ENCODE peak calls at places on chromosomes 7 and 10, in four cellular contexts. F is hepatocyte, Y is H9, S is breast epithelium. I is an unnamed sample. For H3K27me3, the result is how much of the 10 kb centered on the place peaks cover.

GRCh38 chr10:13961096-13961495 is 369.6 kb downstream of the FRMD4A start:
- DNase-seq in F (no peak), S (no peak), Y (no peak), I (no peak)

GRCh38 chr7:135441791-135442190 is 68.1 kb downstream of the CNOT4 start:
- DNase-seq in Y (no peak), S (no peak), F (peak), I (no peak)

GRCh38 chr7:32588657-32589056 is 93.4 kb downstream of the AVL9 start:
- DNase-seq in S (no peak), Y (no peak), F (peak), I (no peak)

GRCh38 chr7:19080076-19080475 is 37.4 kb downstream of the TWIST1 start:
- DNase-seq in S (no peak), Y (no peak), F (no peak), I (no peak)

GRCh38 chr7:27031289-27032172 is 64.3 kb downstream of the HOXA1 start:
- DNase-seq in F (no peak), S (no peak), Y (no peak), I (no peak)

GRCh38 chr7:110442386-110442837 is 648.5 kb upstream of the LRRN3 start:
- DNase-seq in S (no peak), F (peak), Y (peak), I (no peak)

GRCh38 chr7:78472519-78472918 is 673.9 kb downstream of the PHTF2 start:
- DNase-seq in F (no peak), S (no peak), Y (no peak), I (no peak)

GRCh38 chr7:53383131-53383530 is 347.7 kb downstream of the POM121L12 start:
- DNase-seq in Y (no peak), F (no peak), S (no peak), I (no peak)

GRCh38 chr10:4407783-4408182 is 418.2 kb upstream of the AKR1E2 start:
- DNase-seq in S (no peak), F (no peak), Y (no peak), I (no peak)

GRCh38 chr10:23780331-23780730 is 341.5 kb downstream of the OTUD1 start:
- DNase-seq in S (no peak), Y (no peak), F (no peak), I (no peak)

GRCh38 chr10:43038783-43039628 is 37.9 kb upstream of the RET start:
- DNase-seq in F (no peak), Y (peak), S (no peak), I (no peak)

GRCh38 chr7:7911339-7911738 is 57.3 kb upstream of the GLCCI1 start:
- DNase-seq in Y (no peak), F (peak), S (no peak), I (no peak)

GRCh38 chr7:7100432-7100849 is 81.9 kb upstream of the C1GALT1 start:
- DNase-seq in F (peak), S (peak), Y (peak), I (no peak)

GRCh38 chr10:90418869-90419652 is 438.8 kb downstream of the HTR7 start:
- DNase-seq in F (peak), Y (no peak), S (no peak), I (no peak)

GRCh38 chr10:61935085-61935484 is 33.6 kb downstream of the ARID5B start:
- DNase-seq in S (no peak), F (no peak), Y (no peak), I (no peak)

GRCh38 chr10:86389441-86390193 is 23.0 kb upstream of the GRID1 start:
- DNase-seq in Y (peak), S (no peak), F (peak), I (no peak)

GRCh38 chr7:88243345-88243909 is 23.6 kb upstream of the SRI start:
- DNase-seq in Y (peak), S (no peak), F (peak), I (no peak)

GRCh38 chr7:50851451-50851850 is 68.8 kb upstream of the GRB10 start:
- DNase-seq in F (no peak), S (no peak), Y (no peak), I (no peak)

GRCh38 chr7:139650429-139651100 is 127.1 kb downstream of the CLEC2L start:
- DNase-seq in Y (no peak), S (no peak), F (no peak), I (no peak)

GRCh38 chr10:31769564-31769963 is 159.1 kb downstream of the ARHGAP12 start:
- DNase-seq in F (no peak), S (no peak), Y (no peak), I (no peak)

GRCh38 chr7:128351296-128352123 is 7.8 kb upstream of the RBM28 start:
- DNase-seq in Y (peak), F (no peak), S (no peak), I (no peak)

GRCh38 chr7:80324032-80324431 is 187.8 kb downstream of the GNAT3 start:
- DNase-seq in F (no peak), S (peak), Y (no peak), I (no peak)

GRCh38 chr7:66903360-66904062 is 17.5 kb upstream of the TMEM248 start:
- DNase-seq in F (no peak), Y (no peak), S (no peak), I (no peak)

GRCh38 chr7:28551311-28551710 is 139.0 kb downstream of the CREB5 start:
- DNase-seq in S (no peak), Y (no peak), F (no peak), I (no peak)

GRCh38 chr7:105581066-105581811 is at the start of gene EFCAB10:
- DNase-seq in S (no peak), F (peak), Y (peak), I (no peak)

GRCh38 chr7:137909042-137909441 is 62.3 kb upstream of the DGKI start:
- DNase-seq in F (no peak), Y (no peak), S (no peak), I (no peak)
- TF ChIP-seq CTCF in F (no peak), Y (no peak), S (no peak), I (no peak)

GRCh38 chr10:17217661-17218306 is 10.3 kb upstream of the VIM start:
- DNase-seq in Y (no peak), F (no peak), S (no peak), I (no peak)
- H3K27ac ChIP-seq in Y (no peak), F (no peak), S (peak), I (no peak)

GRCh38 chr7:157011333-157012112 is 1.1 kb upstream of the MNX1 start:
- DNase-seq in S (no peak), F (no peak), Y (peak), I (no peak)
- H3K27me3 ChIP-seq in S (half or more), F (half or more), Y (half or more), I (half or more)

GRCh38 chr7:65381742-65382141 is 8.1 kb downstream of the ZNF92 start:
- DNase-seq in F (no peak), S (no peak), Y (no peak), I (no peak)
- TF ChIP-seq CTCF in F (no peak), S (no peak), Y (no peak), I (no peak)

DNA sequence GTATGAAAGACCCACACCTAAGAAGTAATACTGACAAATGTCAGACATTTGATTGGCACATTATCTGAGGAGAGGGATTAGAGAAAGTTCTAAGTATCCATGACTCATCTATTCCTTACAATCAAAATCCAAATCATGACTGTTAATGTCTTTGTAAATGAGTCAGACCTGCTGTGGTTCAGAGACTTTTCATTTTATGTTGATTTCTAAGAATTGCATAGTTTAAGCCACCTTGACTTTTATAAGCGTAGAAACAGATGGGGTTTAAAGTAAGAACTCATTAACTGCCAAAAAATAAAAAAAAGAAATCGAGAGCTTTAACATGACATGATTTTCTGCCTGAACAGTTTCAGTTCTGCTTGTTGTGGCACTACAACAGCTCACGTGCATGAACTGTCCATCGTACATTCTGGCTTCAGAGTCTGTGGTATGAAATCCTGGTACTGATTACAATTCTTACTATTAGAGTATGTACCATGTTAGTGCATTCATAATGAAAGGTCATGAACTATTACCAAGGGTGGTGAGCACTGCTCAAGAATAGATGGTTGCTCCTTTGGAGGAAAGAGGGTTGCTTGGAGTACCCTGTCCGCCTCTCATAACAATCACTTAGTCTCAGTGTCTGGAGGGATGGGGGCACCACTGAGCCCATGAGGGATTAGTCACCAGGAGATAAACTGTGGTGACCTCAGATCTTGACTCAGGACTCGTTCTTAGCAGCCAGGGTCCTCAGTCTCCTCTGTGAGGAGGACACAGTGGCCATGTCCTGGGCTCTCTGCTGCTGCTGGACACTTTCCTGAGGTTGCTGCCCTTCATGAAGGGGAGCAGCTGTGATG is 42.2 kb downstream of the ACSM6 start:
- DNase-seq in Y (no peak), F (no peak), S (no peak), I (no peak)
- H3K27ac ChIP-seq in Y (peak), F (no peak), S (no peak), I (no peak)

GRCh38 chr7:45923290-45923689 is 2.2 kb upstream of the IGFBP3 start:
- DNase-seq in S (no peak), Y (peak), F (peak), I (peak)

GRCh38 chr7:45921699-45922519 is 837 bp upstream of the IGFBP3 start:
- DNase-seq in S (no peak), F (peak), Y (peak), I (no peak)

GRCh38 chr7:45923818-45924217 is 2.7 kb upstream of the IGFBP3 start:
- DNase-seq in S (no peak), F (no peak), Y (no peak), I (no peak)

GRCh38 chr7:45921381-45921698 is 268 bp upstream of the IGFBP3 start:
- DNase-seq in Y (no peak), S (no peak), F (no peak), I (no peak)

GRCh38 chr7:45922810-45923209 is 1.7 kb upstream of the IGFBP3 start:
- DNase-seq in F (no peak), Y (no peak), S (no peak), I (no peak)
- H3K27me3 ChIP-seq in F (under half), Y (under half), S (under half), I (half or more)

GRCh38 chr10:108244443-108245228 is 1080.1 kb upstream of the SORCS1 start:
- DNase-seq in Y (peak), S (no peak), F (no peak), I (no peak)

GRCh38 chr10:108250954-108251620 is 1086.6 kb upstream of the SORCS1 start:
- DNase-seq in Y (no peak), S (no peak), F (no peak), I (no peak)

GRCh38 chr10:108254089-108254488 is 1089.6 kb upstream of the SORCS1 start:
- DNase-seq in Y (no peak), F (no peak), S (no peak), I (no peak)

DNA sequence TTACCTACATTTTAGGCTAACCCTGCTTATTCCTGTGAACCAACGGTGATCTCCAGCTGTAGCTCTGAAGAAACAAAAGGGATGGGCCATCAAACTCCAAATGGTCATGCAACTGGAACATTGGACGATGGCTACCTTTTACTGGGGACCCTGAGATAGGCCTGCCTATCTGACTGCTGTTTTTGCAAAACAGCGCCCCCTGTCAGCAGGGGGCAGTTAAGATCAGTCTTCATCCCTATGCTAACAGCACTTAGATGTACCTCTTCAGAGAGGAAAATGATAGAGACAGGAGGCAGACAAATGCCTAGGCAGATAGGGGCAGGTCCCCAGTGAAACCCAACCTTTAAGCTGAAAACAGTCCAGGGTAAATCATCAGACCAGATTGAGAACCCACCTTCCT is 1085.4 kb upstream of the SORCS1 start:
- DNase-seq in F (no peak), Y (no peak), S (no peak), I (no peak)
- TF ChIP-seq CTCF in F (no peak), Y (peak), S (no peak), I (no peak)

DNA sequence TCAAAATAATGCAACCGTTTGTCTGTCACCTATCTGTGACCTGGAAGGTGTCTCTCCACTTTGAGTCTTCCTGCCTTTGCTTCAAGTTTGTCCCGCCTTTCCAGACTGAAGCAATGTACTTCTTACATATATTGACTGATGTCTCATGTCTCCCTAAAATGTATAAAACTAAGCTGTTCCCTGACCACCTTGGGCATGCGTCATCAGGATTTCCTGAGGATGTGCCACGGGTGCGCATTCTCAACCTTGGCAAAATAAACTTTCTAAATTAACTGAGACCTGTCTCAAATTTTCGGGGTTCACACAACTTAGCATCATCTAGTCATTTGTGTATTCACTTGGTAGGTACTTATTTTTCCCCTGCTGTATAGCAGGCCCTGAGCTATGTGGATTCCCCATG is 65.3 kb upstream of the JCAD start:
- DNase-seq in F (no peak), S (no peak), Y (no peak), I (no peak)
- H3K27ac ChIP-seq in F (no peak), S (no peak), Y (no peak), I (no peak)

DNA sequence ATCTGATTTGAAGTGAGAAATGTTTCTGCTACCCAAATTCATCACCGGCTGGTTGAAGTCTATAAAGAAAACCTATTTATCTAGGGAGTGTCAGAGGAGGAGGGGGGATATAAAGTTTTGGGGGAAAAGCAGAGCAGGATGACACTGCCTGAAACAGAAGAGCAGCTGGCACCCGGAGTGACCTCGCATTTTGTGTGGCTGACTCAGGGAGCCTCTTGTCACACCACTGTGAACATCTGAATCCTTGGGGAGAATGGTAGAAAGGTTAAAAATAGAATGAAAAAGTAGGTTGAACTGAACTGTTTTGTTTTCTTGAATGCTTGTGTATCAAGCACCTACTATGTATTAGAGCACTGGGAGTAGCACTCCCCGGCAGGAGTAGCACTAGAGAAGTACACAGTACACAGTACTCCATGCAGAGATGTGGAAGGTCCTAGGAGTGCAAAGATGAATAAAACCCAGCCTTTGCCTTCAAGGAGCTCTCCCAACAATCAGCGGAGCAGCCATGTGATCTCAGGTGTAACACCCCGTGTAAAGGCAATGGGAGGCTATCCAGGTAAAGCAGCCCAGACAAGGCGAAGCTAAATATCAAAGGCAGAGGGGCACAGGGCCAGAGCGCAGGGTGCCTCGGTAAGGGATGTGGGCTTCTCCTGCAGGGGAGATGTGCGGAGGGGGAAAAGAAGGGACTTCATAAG is 13.5 kb downstream of the CRTAC1 start:
- DNase-seq in S (no peak), Y (no peak), F (no peak), I (no peak)
- H3K27me3 ChIP-seq in S (under half), Y (under half), F (under half), I (under half)